ENCODE peak calls at places on chromosomes 11 and 22, in four cellular contexts. S is NAMALWA, H is GM12891, O is NCI-H1105 treated with DMSO at 0.1 percent for 48 hours. V is an unnamed sample.

GRCh38 chr11:78214331-78215194 is 25.8 kb downstream of the USP35 start:
- DNase-seq in S (no peak), H (no peak), O (no peak), V (no peak)

GRCh38 chr11:32435947-32436750 is 810 bp upstream of the WT1 start:
- DNase-seq in S (no peak), H (no peak), O (no peak), V (no peak)

GRCh38 chr11:74024630-74025029 is 15.7 kb upstream of the UCP3 start:
- DNase-seq in S (no peak), H (no peak), O (no peak), V (no peak)

GRCh38 chr11:8219257-8220021 is 44.2 kb downstream of the LMO1 start:
- DNase-seq in S (peak), H (peak), O (peak), V (peak)

GRCh38 chr22:38338772-38339379 is 21.6 kb upstream of the CSNK1E start:
- DNase-seq in S (no peak), H (no peak), O (no peak), V (no peak)

GRCh38 chr22:34878996-34879395 is 187.0 kb upstream of the ISX start:
- DNase-seq in S (no peak), H (no peak), O (no peak), V (no peak)

GRCh38 chr11:108527382-108527781 is 29.2 kb upstream of the POGLUT3 start:
- DNase-seq in S (no peak), H (no peak), O (no peak), V (no peak)

GRCh38 chr11:125637840-125638239 is 12.9 kb downstream of the CHEK1 start:
- DNase-seq in S (peak), H (no peak), O (no peak), V (no peak)

GRCh38 chr11:29914203-29914930 is 102.5 kb downstream of the KCNA4 start:
- DNase-seq in S (no peak), H (no peak), O (no peak), V (no peak)

GRCh38 chr11:64856382-64857227 is 12.2 kb upstream of the CDC42BPG start:
- DNase-seq in S (no peak), H (no peak), O (no peak), V (no peak)